ENCODE peak calls at places on chromosomes 1 and 21, in nine cellular contexts. One of them, this sample, is unnamed. For H3K4me1, the result is how much of the 10 kb centered on the place peaks cover.

GRCh38 chr1:191993549-191993948 is 164.7 kb upstream of the RGS18 start:
- DNase-seq in neuronal stem cell: no peak
- DNase-seq in breast epithelium: no peak
- DNase-seq in pancreas: no peak
- DNase-seq in left lung: no peak
- DNase-seq in CD8-positive, alpha-beta T cell: no peak
- DNase-seq in fibroblast of lung: peak
- DNase-seq in SK-N-SH: no peak
- DNase-seq in CD8-positive, alpha-beta memory T cell: no peak
- DNase-seq in this sample: no peak

GRCh38 chr1:57164584-57164983 is 198.8 kb upstream of the C8B start:
- DNase-seq in neuronal stem cell: no peak
- DNase-seq in breast epithelium: no peak
- DNase-seq in pancreas: no peak
- DNase-seq in left lung: no peak
- DNase-seq in CD8-positive, alpha-beta T cell: no peak
- DNase-seq in fibroblast of lung: no peak
- DNase-seq in SK-N-SH: no peak
- DNase-seq in CD8-positive, alpha-beta memory T cell: no peak
- DNase-seq in this sample: no peak

GRCh38 chr1:83583351-83584014 is 415.4 kb downstream of the TTLL7 start:
- DNase-seq in neuronal stem cell: no peak
- DNase-seq in breast epithelium: no peak
- DNase-seq in pancreas: no peak
- DNase-seq in left lung: no peak
- DNase-seq in CD8-positive, alpha-beta T cell: peak
- DNase-seq in fibroblast of lung: peak
- DNase-seq in SK-N-SH: no peak
- DNase-seq in CD8-positive, alpha-beta memory T cell: no peak
- DNase-seq in this sample: peak

GRCh38 chr21:38993561-38993960 is 187.8 kb downstream of the ETS2 start:
- DNase-seq in neuronal stem cell: no peak
- DNase-seq in breast epithelium: no peak
- DNase-seq in pancreas: peak
- DNase-seq in left lung: no peak
- DNase-seq in CD8-positive, alpha-beta T cell: no peak
- DNase-seq in fibroblast of lung: peak
- DNase-seq in SK-N-SH: no peak
- DNase-seq in CD8-positive, alpha-beta memory T cell: no peak
- DNase-seq in this sample: peak

GRCh38 chr1:162587347-162587746 is 25.8 kb downstream of the UAP1 start:
- DNase-seq in neuronal stem cell: no peak
- DNase-seq in breast epithelium: peak
- DNase-seq in pancreas: peak
- DNase-seq in left lung: no peak
- DNase-seq in CD8-positive, alpha-beta T cell: no peak
- DNase-seq in fibroblast of lung: no peak
- DNase-seq in SK-N-SH: no peak
- DNase-seq in CD8-positive, alpha-beta memory T cell: no peak
- DNase-seq in this sample: no peak

GRCh38 chr1:166165661-166166399 is 971 bp downstream of the FAM78B start:
- DNase-seq in neuronal stem cell: peak
- DNase-seq in breast epithelium: peak
- DNase-seq in pancreas: peak
- DNase-seq in left lung: no peak
- DNase-seq in CD8-positive, alpha-beta T cell: peak
- DNase-seq in fibroblast of lung: peak
- DNase-seq in SK-N-SH: peak
- DNase-seq in CD8-positive, alpha-beta memory T cell: no peak
- DNase-seq in this sample: peak

GRCh38 chr1:110765640-110766335 is 91.0 kb upstream of the KCNA3 start:
- DNase-seq in neuronal stem cell: no peak
- DNase-seq in breast epithelium: no peak
- DNase-seq in pancreas: no peak
- DNase-seq in left lung: no peak
- DNase-seq in CD8-positive, alpha-beta T cell: peak
- DNase-seq in fibroblast of lung: peak
- DNase-seq in SK-N-SH: peak
- DNase-seq in CD8-positive, alpha-beta memory T cell: peak
- DNase-seq in this sample: no peak

GRCh38 chr21:17660449-17660848 is 47.7 kb upstream of the BTG3 start:
- DNase-seq in neuronal stem cell: no peak
- DNase-seq in breast epithelium: no peak
- DNase-seq in pancreas: no peak
- DNase-seq in left lung: no peak
- DNase-seq in CD8-positive, alpha-beta T cell: no peak
- DNase-seq in fibroblast of lung: no peak
- DNase-seq in SK-N-SH: no peak
- DNase-seq in CD8-positive, alpha-beta memory T cell: no peak
- DNase-seq in this sample: no peak

GRCh38 chr1:181089017-181089776 is 697 bp downstream of the IER5 start:
- DNase-seq in neuronal stem cell: no peak
- DNase-seq in breast epithelium: no peak
- DNase-seq in pancreas: no peak
- DNase-seq in left lung: peak
- DNase-seq in CD8-positive, alpha-beta T cell: peak
- DNase-seq in fibroblast of lung: no peak
- DNase-seq in SK-N-SH: peak
- DNase-seq in CD8-positive, alpha-beta memory T cell: no peak
- DNase-seq in this sample: no peak

GRCh38 chr1:208239518-208240381 is 4.4 kb downstream of the PLXNA2 start:
- DNase-seq in neuronal stem cell: no peak
- DNase-seq in breast epithelium: no peak
- DNase-seq in pancreas: peak
- DNase-seq in left lung: no peak
- DNase-seq in CD8-positive, alpha-beta T cell: no peak
- DNase-seq in fibroblast of lung: no peak
- DNase-seq in SK-N-SH: peak
- DNase-seq in CD8-positive, alpha-beta memory T cell: no peak
- DNase-seq in this sample: peak

GRCh38 chr21:31257265-31257664 is 86.8 kb downstream of the TIAM1 start:
- DNase-seq in neuronal stem cell: no peak
- DNase-seq in breast epithelium: no peak
- DNase-seq in pancreas: no peak
- DNase-seq in left lung: no peak
- DNase-seq in CD8-positive, alpha-beta T cell: no peak
- DNase-seq in fibroblast of lung: no peak
- DNase-seq in SK-N-SH: no peak
- DNase-seq in CD8-positive, alpha-beta memory T cell: no peak
- DNase-seq in this sample: no peak

GRCh38 chr1:22791736-22792325 is 81.2 kb downstream of the EPHB2 start:
- DNase-seq in neuronal stem cell: no peak
- DNase-seq in breast epithelium: no peak
- DNase-seq in pancreas: no peak
- DNase-seq in left lung: no peak
- DNase-seq in CD8-positive, alpha-beta T cell: no peak
- DNase-seq in fibroblast of lung: peak
- DNase-seq in SK-N-SH: no peak
- DNase-seq in CD8-positive, alpha-beta memory T cell: no peak
- DNase-seq in this sample: no peak

DNA sequence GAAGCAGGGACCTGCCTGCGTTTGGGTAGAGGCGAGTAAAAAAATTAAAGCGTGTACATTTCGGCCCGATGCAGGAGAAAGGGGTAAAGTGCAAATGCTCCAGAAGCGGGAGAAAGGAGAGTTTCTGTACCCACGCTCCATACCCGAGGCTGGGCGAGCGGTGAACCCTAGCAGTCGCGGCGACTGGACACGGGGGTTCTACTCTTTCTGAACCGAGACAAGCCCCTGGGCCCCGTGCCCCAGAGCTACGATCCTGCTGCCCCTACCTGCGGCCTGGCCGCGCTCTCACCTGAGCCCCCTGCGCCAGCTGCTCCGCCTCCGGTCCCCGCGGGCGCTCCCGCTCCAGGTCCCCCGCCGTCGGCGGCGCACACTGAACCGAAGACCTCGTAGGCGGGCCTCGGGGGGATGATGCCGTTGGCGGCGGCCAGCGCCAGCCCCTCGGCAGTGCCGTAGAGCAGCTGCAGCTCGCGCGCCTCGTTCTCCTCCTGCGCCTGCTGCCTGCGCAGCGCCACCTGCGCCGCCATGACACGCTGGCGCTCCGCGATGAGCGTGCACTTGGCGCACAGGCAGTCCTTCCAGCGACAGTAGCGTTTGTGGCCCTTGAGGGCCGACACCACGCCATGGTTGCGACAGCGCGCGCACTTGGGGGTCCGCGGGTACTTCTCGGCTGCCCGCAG is 2.4 kb downstream of the DMRTA2 start:
- DNase-seq in neuronal stem cell: peak
- DNase-seq in breast epithelium: no peak
- DNase-seq in pancreas: no peak
- DNase-seq in left lung: no peak
- DNase-seq in CD8-positive, alpha-beta T cell: no peak
- DNase-seq in fibroblast of lung: no peak
- DNase-seq in SK-N-SH: peak
- DNase-seq in CD8-positive, alpha-beta memory T cell: no peak
- DNase-seq in this sample: no peak
- H3K4me1 ChIP-seq in neuronal stem cell: under half
- H3K4me1 ChIP-seq in breast epithelium: under half
- H3K4me1 ChIP-seq in pancreas: under half
- H3K4me1 ChIP-seq in left lung: under half
- H3K4me1 ChIP-seq in CD8-positive, alpha-beta T cell: under half
- H3K4me1 ChIP-seq in fibroblast of lung: under half
- H3K4me1 ChIP-seq in SK-N-SH: under half
- H3K4me1 ChIP-seq in CD8-positive, alpha-beta memory T cell: under half
- H3K4me1 ChIP-seq in this sample: under half

DNA sequence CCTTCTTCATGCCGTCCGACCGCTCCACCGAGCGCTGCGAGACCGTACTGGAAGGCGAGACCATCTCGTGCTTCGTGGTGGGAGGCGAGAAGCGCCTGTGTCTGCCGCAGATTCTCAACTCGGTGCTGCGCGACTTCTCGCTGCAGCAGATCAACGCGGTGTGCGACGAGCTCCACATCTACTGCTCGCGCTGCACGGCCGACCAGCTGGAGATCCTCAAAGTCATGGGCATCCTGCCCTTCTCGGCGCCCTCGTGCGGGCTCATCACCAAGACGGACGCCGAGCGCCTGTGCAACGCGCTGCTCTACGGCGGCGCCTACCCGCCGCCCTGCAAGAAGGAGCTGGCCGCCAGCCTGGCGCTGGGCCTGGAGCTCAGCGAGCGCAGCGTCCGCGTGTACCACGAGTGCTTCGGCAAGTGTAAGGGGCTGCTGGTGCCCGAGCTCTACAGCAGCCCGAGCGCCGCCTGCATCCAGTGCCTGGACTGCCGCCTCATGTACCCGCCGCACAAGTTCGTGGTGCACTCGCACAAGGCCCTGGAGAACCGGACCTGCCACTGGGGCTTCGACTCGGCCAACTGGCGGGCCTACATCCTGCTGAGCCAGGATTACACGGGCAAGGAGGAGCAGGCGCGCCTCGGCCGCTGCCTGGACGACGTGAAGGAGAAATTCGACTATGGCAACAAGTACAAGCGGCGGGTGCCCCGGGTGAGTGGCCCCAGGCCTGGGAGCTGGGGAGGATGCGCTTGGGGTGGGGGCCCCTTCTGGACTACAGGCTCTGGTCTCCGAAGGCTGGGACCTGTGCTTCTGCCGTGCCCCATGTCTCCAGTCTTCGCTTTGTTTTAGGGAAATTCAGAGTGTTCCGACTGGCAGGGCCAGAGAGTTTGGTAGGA is 1.2 kb downstream of the SKI start:
- DNase-seq in neuronal stem cell: no peak
- DNase-seq in breast epithelium: no peak
- DNase-seq in pancreas: peak
- DNase-seq in left lung: no peak
- DNase-seq in CD8-positive, alpha-beta T cell: peak
- DNase-seq in fibroblast of lung: peak
- DNase-seq in SK-N-SH: peak
- DNase-seq in CD8-positive, alpha-beta memory T cell: peak
- DNase-seq in this sample: peak
- H3K4me1 ChIP-seq in neuronal stem cell: under half
- H3K4me1 ChIP-seq in breast epithelium: under half
- H3K4me1 ChIP-seq in pancreas: under half
- H3K4me1 ChIP-seq in left lung: under half
- H3K4me1 ChIP-seq in CD8-positive, alpha-beta T cell: under half
- H3K4me1 ChIP-seq in fibroblast of lung: under half
- H3K4me1 ChIP-seq in SK-N-SH: under half
- H3K4me1 ChIP-seq in CD8-positive, alpha-beta memory T cell: under half
- H3K4me1 ChIP-seq in this sample: under half

DNA sequence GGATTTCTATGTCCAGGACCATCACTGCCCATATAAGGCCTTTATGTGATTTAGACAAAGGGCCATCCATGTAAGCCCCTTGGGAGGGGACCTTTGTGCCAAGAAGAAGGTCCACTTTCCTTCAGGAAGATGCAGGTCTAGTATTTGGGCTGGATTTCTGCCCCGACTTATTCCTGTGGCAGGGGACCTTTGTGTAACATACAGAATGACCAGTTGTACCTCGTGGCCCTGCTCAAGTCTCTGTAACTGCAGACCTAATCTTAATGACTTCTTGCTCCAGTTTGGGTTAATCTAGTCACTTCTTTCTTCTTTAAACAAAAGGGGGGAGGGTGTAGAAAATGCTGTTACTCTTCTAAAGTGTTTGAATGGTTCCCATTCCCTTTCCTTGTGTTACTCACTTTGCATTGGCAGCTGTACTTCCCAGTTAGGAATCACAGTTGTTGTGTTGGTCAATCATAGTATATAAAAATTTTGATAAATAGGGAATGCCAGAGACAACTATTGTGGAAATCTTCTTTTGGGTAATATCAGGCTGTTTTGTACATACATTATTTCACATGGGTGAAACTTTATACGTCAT is 54.2 kb downstream of the MIGA1 start:
- DNase-seq in neuronal stem cell: no peak
- DNase-seq in breast epithelium: no peak
- DNase-seq in pancreas: no peak
- DNase-seq in left lung: no peak
- DNase-seq in CD8-positive, alpha-beta T cell: no peak
- DNase-seq in fibroblast of lung: no peak
- DNase-seq in SK-N-SH: no peak
- DNase-seq in CD8-positive, alpha-beta memory T cell: no peak
- DNase-seq in this sample: no peak
- H3K4me1 ChIP-seq in neuronal stem cell: under half
- H3K4me1 ChIP-seq in breast epithelium: under half
- H3K4me1 ChIP-seq in pancreas: under half
- H3K4me1 ChIP-seq in left lung: under half
- H3K4me1 ChIP-seq in CD8-positive, alpha-beta T cell: under half
- H3K4me1 ChIP-seq in fibroblast of lung: under half
- H3K4me1 ChIP-seq in SK-N-SH: under half
- H3K4me1 ChIP-seq in CD8-positive, alpha-beta memory T cell: under half
- H3K4me1 ChIP-seq in this sample: under half

DNA sequence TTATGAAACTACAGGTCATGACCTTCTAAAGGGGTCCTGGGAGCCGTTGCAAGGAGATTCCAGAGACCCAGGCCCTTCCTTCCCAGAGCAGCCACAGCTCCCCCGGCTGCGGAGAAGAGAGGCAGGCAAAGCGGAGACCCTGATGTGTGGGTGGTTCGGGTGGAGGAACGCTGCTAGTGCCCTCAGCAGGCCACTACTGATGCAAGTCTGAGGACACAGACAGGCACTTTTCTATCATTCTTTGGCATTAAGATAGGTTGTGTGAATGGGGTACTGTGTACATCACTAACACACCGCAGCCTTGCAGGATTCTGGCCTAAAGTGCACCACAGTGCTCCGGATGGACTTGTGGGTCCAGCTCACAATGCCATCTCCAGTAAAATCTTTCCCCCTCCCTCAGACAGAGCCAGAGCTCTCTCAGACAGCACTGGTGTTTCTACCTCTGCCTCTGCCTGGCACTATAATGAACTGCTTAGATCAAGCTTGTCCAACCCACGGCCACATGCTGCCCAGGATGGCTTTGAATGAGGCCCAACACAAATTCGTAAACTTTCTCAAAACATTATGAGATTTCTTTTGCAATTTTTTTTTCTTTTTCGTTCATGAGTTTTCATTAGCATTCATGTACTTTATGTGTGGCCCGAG is 121.4 kb downstream of the TGFBR3 start:
- DNase-seq in neuronal stem cell: peak
- DNase-seq in breast epithelium: no peak
- DNase-seq in pancreas: no peak
- DNase-seq in left lung: no peak
- DNase-seq in CD8-positive, alpha-beta T cell: no peak
- DNase-seq in fibroblast of lung: no peak
- DNase-seq in SK-N-SH: no peak
- DNase-seq in CD8-positive, alpha-beta memory T cell: no peak
- DNase-seq in this sample: no peak
- H3K4me1 ChIP-seq in neuronal stem cell: under half
- H3K4me1 ChIP-seq in breast epithelium: under half
- H3K4me1 ChIP-seq in pancreas: under half
- H3K4me1 ChIP-seq in left lung: under half
- H3K4me1 ChIP-seq in CD8-positive, alpha-beta T cell: under half
- H3K4me1 ChIP-seq in fibroblast of lung: under half
- H3K4me1 ChIP-seq in SK-N-SH: under half
- H3K4me1 ChIP-seq in CD8-positive, alpha-beta memory T cell: under half
- H3K4me1 ChIP-seq in this sample: under half

This sample was measured in mucosa of descending colon.